ENCODE peak calls at places on chromosome 14, in ten cellular contexts. Y, V, M, W, A, D, Z, L, B and C are unnamed samples.

GRCh38 chr14:50791201-50791600 is 39.8 kb downstream of the NIN start:
- DNase-seq in L (no peak), V (no peak), A (no peak), M (no peak), D (no peak), W (no peak), Y (no peak), B (no peak), Z (no peak), C (no peak)

GRCh38 chr14:85142982-85143381 is 387.0 kb upstream of the FLRT2 start:
- DNase-seq in D (no peak), M (no peak), B (no peak), L (no peak), Y (no peak), V (no peak), A (no peak), Z (no peak), W (no peak), C (no peak)

GRCh38 chr14:57831981-57832380 is 33.9 kb downstream of the SLC35F4 start:
- DNase-seq in Y (no peak), V (no peak), D (no peak), Z (peak; percentile 8), M (no peak), L (no peak), W (no peak), A (no peak), B (peak; percentile 50), C (no peak)

GRCh38 chr14:54252072-54252730 is 144.6 kb upstream of the CDKN3 start:
- DNase-seq in L (no peak), A (no peak), Y (no peak), Z (no peak), V (peak; percentile 77), W (no peak), D (peak; percentile 95), B (peak; percentile 88), M (no peak), C (no peak)

GRCh38 chr14:51792819-51793218 is 67.6 kb upstream of the GNG2 start:
- DNase-seq in L (no peak), A (no peak), Z (no peak), M (no peak), B (peak; percentile 3), Y (no peak), D (no peak), W (no peak), V (peak; percentile 5), C (no peak)

GRCh38 chr14:64410084-64410774 is 22.1 kb downstream of the MTHFD1 start:
- DNase-seq in B (peak; percentile 79), D (no peak), V (peak; percentile 32), Y (no peak), L (no peak), W (peak; percentile 3), Z (no peak), M (no peak), A (no peak), C (no peak)

GRCh38 chr14:104296388-104297312 is 158.3 kb downstream of the KIF26A start:
- DNase-seq in L (no peak), V (no peak), Z (no peak), D (no peak), W (no peak), B (no peak), A (no peak), Y (no peak), M (no peak), C (no peak)

GRCh38 chr14:33932033-33932432 is 18.8 kb downstream of the EGLN3 start:
- DNase-seq in Z (no peak), B (no peak), Y (no peak), L (no peak), A (no peak), W (no peak), D (no peak), V (no peak), M (no peak), C (no peak)

GRCh38 chr14:102999227-102999895 is 58.0 kb downstream of the CDC42BPB start:
- DNase-seq in Z (no peak), B (no peak), M (no peak), L (no peak), A (no peak), Y (no peak), W (no peak), D (no peak), V (no peak), C (no peak)

GRCh38 chr14:33317675-33318074 is 379.0 kb downstream of the NPAS3 start:
- DNase-seq in L (no peak), W (no peak), A (no peak), M (no peak), D (no peak), Y (no peak), Z (no peak), V (no peak), B (no peak), C (no peak)

GRCh38 chr14:90301580-90302181 is 30.1 kb downstream of the NRDE2 start:
- DNase-seq in L (no peak), M (no peak), D (no peak), A (no peak), Z (no peak), V (peak; percentile 82), Y (no peak), W (peak; percentile 52), B (peak; percentile 24), C (no peak)